ENCODE peak calls at places on chromosomes 7 and 10, in seven cellular contexts. One of them, this sample, is unnamed. For H3K9me3, the result is how much of the 10 kb centered on the place peaks cover.

GRCh38 chr10:34954142-34954541 is 136.0 kb downstream of the CUL2 start:
- DNase-seq in IMR-90: no peak
- DNase-seq in right atrium auricular region: no peak
- DNase-seq in PC-9: peak
- DNase-seq in fibroblast of lung: no peak
- DNase-seq in WERI-Rb-1: no peak
- DNase-seq in suprapubic skin: peak
- DNase-seq in this sample: peak

GRCh38 chr7:50206521-50207250 is 97.8 kb upstream of the IKZF1 start:
- DNase-seq in PC-9: no peak
- DNase-seq in fibroblast of lung: no peak
- DNase-seq in IMR-90: no peak
- DNase-seq in WERI-Rb-1: no peak
- DNase-seq in right atrium auricular region: no peak
- DNase-seq in suprapubic skin: no peak
- DNase-seq in this sample: no peak

GRCh38 chr7:20314216-20314615 is 16.5 kb upstream of the ITGB8 start:
- DNase-seq in IMR-90: no peak
- DNase-seq in fibroblast of lung: no peak
- DNase-seq in right atrium auricular region: no peak
- DNase-seq in WERI-Rb-1: no peak
- DNase-seq in PC-9: no peak
- DNase-seq in suprapubic skin: no peak
- DNase-seq in this sample: no peak

GRCh38 chr10:133336131-133337078 is at the start of gene CALY:
- DNase-seq in fibroblast of lung: no peak
- DNase-seq in IMR-90: no peak
- DNase-seq in WERI-Rb-1: peak
- DNase-seq in PC-9: no peak
- DNase-seq in right atrium auricular region: no peak
- DNase-seq in suprapubic skin: no peak
- DNase-seq in this sample: no peak

GRCh38 chr10:123119081-123119480 is 16.7 kb upstream of the HMX3 start:
- DNase-seq in suprapubic skin: no peak
- DNase-seq in WERI-Rb-1: no peak
- DNase-seq in right atrium auricular region: no peak
- DNase-seq in fibroblast of lung: no peak
- DNase-seq in PC-9: no peak
- DNase-seq in IMR-90: no peak
- DNase-seq in this sample: no peak

GRCh38 chr7:42144253-42145002 is 92.6 kb downstream of the GLI3 start:
- DNase-seq in fibroblast of lung: peak
- DNase-seq in IMR-90: peak
- DNase-seq in PC-9: no peak
- DNase-seq in right atrium auricular region: no peak
- DNase-seq in WERI-Rb-1: no peak
- DNase-seq in suprapubic skin: no peak
- DNase-seq in this sample: no peak

GRCh38 chr10:51171946-51172345 is 97.7 kb downstream of the PRKG1 start:
- DNase-seq in PC-9: peak
- DNase-seq in IMR-90: peak
- DNase-seq in right atrium auricular region: no peak
- DNase-seq in WERI-Rb-1: no peak
- DNase-seq in fibroblast of lung: peak
- DNase-seq in suprapubic skin: no peak
- DNase-seq in this sample: no peak

GRCh38 chr10:16941865-16942264 is 124.6 kb upstream of the RSU1 start:
- DNase-seq in PC-9: no peak
- DNase-seq in WERI-Rb-1: no peak
- DNase-seq in fibroblast of lung: peak
- DNase-seq in IMR-90: no peak
- DNase-seq in right atrium auricular region: no peak
- DNase-seq in suprapubic skin: no peak
- DNase-seq in this sample: no peak

GRCh38 chr7:78179211-78179610 is 380.6 kb downstream of the PHTF2 start:
- DNase-seq in fibroblast of lung: no peak
- DNase-seq in PC-9: no peak
- DNase-seq in IMR-90: no peak
- DNase-seq in WERI-Rb-1: no peak
- DNase-seq in suprapubic skin: no peak
- DNase-seq in right atrium auricular region: no peak
- DNase-seq in this sample: no peak

GRCh38 chr7:129959480-129960332 is 6.9 kb upstream of the UBE2H start:
- DNase-seq in PC-9: peak
- DNase-seq in right atrium auricular region: no peak
- DNase-seq in WERI-Rb-1: no peak
- DNase-seq in suprapubic skin: no peak
- DNase-seq in IMR-90: no peak
- DNase-seq in fibroblast of lung: no peak
- DNase-seq in this sample: no peak

GRCh38 chr7:31825576-31825975 is 138.6 kb downstream of the PPP1R17 start:
- DNase-seq in fibroblast of lung: no peak
- DNase-seq in IMR-90: no peak
- DNase-seq in PC-9: no peak
- DNase-seq in WERI-Rb-1: no peak
- DNase-seq in right atrium auricular region: no peak
- DNase-seq in suprapubic skin: no peak
- DNase-seq in this sample: no peak

GRCh38 chr10:68562666-68563522 is 2.8 kb downstream of the TET1 start:
- DNase-seq in suprapubic skin: no peak
- DNase-seq in fibroblast of lung: peak
- DNase-seq in PC-9: no peak
- DNase-seq in WERI-Rb-1: no peak
- DNase-seq in right atrium auricular region: no peak
- DNase-seq in IMR-90: peak
- DNase-seq in this sample: no peak

GRCh38 chr7:154946166-154946565 is 56.8 kb downstream of the PAXIP1 start:
- DNase-seq in fibroblast of lung: no peak
- DNase-seq in PC-9: no peak
- DNase-seq in suprapubic skin: no peak
- DNase-seq in WERI-Rb-1: no peak
- DNase-seq in right atrium auricular region: no peak
- DNase-seq in IMR-90: no peak
- DNase-seq in this sample: no peak

GRCh38 chr10:33151344-33151864 is 183.1 kb downstream of the NRP1 start:
- DNase-seq in fibroblast of lung: no peak
- DNase-seq in suprapubic skin: no peak
- DNase-seq in IMR-90: no peak
- DNase-seq in WERI-Rb-1: no peak
- DNase-seq in right atrium auricular region: peak
- DNase-seq in PC-9: no peak
- DNase-seq in this sample: no peak

GRCh38 chr7:30723776-30724175 is 28.2 kb upstream of the INMT start:
- DNase-seq in PC-9: no peak
- DNase-seq in IMR-90: no peak
- DNase-seq in WERI-Rb-1: peak
- DNase-seq in right atrium auricular region: no peak
- DNase-seq in suprapubic skin: no peak
- DNase-seq in fibroblast of lung: no peak
- DNase-seq in this sample: no peak

GRCh38 chr7:5670173-5670933 is 111.1 kb downstream of the RNF216 start:
- DNase-seq in WERI-Rb-1: no peak
- DNase-seq in suprapubic skin: no peak
- DNase-seq in right atrium auricular region: no peak
- DNase-seq in PC-9: no peak
- DNase-seq in fibroblast of lung: no peak
- DNase-seq in IMR-90: peak
- DNase-seq in this sample: no peak

GRCh38 chr7:148185050-148185449 is 405.5 kb upstream of the C7orf33 start:
- DNase-seq in PC-9: no peak
- DNase-seq in IMR-90: no peak
- DNase-seq in fibroblast of lung: no peak
- DNase-seq in right atrium auricular region: no peak
- DNase-seq in WERI-Rb-1: no peak
- DNase-seq in suprapubic skin: no peak
- DNase-seq in this sample: no peak

GRCh38 chr10:27794157-27794556 is 48.5 kb upstream of the MKX start:
- DNase-seq in suprapubic skin: no peak
- DNase-seq in fibroblast of lung: peak
- DNase-seq in PC-9: no peak
- DNase-seq in IMR-90: peak
- DNase-seq in right atrium auricular region: no peak
- DNase-seq in WERI-Rb-1: no peak
- DNase-seq in this sample: no peak

GRCh38 chr10:17003151-17003550 is 126.5 kb downstream of the CUBN start:
- DNase-seq in PC-9: no peak
- DNase-seq in fibroblast of lung: peak
- DNase-seq in suprapubic skin: no peak
- DNase-seq in right atrium auricular region: no peak
- DNase-seq in IMR-90: peak
- DNase-seq in WERI-Rb-1: no peak
- DNase-seq in this sample: no peak

GRCh38 chr7:155811895-155812761 is at the start of gene SHH:
- DNase-seq in IMR-90: peak
- DNase-seq in right atrium auricular region: no peak
- DNase-seq in WERI-Rb-1: no peak
- DNase-seq in PC-9: no peak
- DNase-seq in fibroblast of lung: peak
- DNase-seq in suprapubic skin: no peak
- DNase-seq in this sample: no peak

GRCh38 chr7:112089551-112089950 is 116.6 kb downstream of the DOCK4 start:
- DNase-seq in suprapubic skin: no peak
- DNase-seq in WERI-Rb-1: no peak
- DNase-seq in fibroblast of lung: no peak
- DNase-seq in IMR-90: no peak
- DNase-seq in PC-9: no peak
- DNase-seq in right atrium auricular region: no peak
- DNase-seq in this sample: no peak

GRCh38 chr10:79382491-79382941 is 35.2 kb downstream of the PPIF start:
- DNase-seq in suprapubic skin: peak
- DNase-seq in WERI-Rb-1: peak
- DNase-seq in PC-9: no peak
- DNase-seq in IMR-90: no peak
- DNase-seq in fibroblast of lung: no peak
- DNase-seq in right atrium auricular region: peak
- DNase-seq in this sample: peak
- TF ChIP-seq CTCF in suprapubic skin: no peak
- TF ChIP-seq CTCF in WERI-Rb-1: no peak
- TF ChIP-seq CTCF in PC-9: no peak
- TF ChIP-seq CTCF in IMR-90: no peak
- TF ChIP-seq CTCF in fibroblast of lung: no peak
- TF ChIP-seq CTCF in right atrium auricular region: no peak
- TF ChIP-seq CTCF in this sample: no peak

DNA sequence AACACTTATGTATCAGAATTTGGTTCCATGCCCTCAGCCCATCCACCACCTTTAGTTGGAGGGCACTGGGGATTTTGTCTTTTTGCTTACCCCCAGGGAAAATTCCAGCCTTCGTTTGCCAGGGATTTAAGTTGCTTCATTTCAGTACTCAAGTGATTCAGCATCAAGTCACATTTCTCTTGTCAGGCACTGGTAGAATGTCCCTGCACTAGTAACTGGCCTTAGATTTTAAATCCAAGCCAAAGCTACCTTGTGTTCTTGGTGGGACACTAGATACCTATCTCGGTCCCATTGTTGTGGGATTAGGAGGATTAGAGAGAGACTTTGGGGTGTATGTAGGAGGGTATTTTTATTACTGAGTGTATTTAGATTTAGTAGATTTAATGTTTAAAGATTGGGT is 613.1 kb downstream of the SUGCT start:
- DNase-seq in IMR-90: peak
- DNase-seq in suprapubic skin: no peak
- DNase-seq in WERI-Rb-1: no peak
- DNase-seq in PC-9: no peak
- DNase-seq in fibroblast of lung: peak
- DNase-seq in right atrium auricular region: no peak
- DNase-seq in this sample: no peak
- H3K27ac ChIP-seq in IMR-90: no peak
- H3K27ac ChIP-seq in suprapubic skin: no peak
- H3K27ac ChIP-seq in WERI-Rb-1: peak
- H3K27ac ChIP-seq in PC-9: no peak
- H3K27ac ChIP-seq in fibroblast of lung: no peak
- H3K27ac ChIP-seq in right atrium auricular region: no peak
- H3K27ac ChIP-seq in this sample: no peak

GRCh38 chr10:130392031-130392430 is 255.8 kb downstream of the GLRX3 start:
- DNase-seq in WERI-Rb-1: no peak
- DNase-seq in PC-9: no peak
- DNase-seq in IMR-90: no peak
- DNase-seq in fibroblast of lung: no peak
- DNase-seq in right atrium auricular region: peak
- DNase-seq in suprapubic skin: no peak
- DNase-seq in this sample: no peak
- H3K9me3 ChIP-seq in WERI-Rb-1: under half
- H3K9me3 ChIP-seq in PC-9: under half
- H3K9me3 ChIP-seq in IMR-90: under half
- H3K9me3 ChIP-seq in fibroblast of lung: under half
- H3K9me3 ChIP-seq in right atrium auricular region: under half
- H3K9me3 ChIP-seq in suprapubic skin: under half
- H3K9me3 ChIP-seq in this sample: under half

DNA sequence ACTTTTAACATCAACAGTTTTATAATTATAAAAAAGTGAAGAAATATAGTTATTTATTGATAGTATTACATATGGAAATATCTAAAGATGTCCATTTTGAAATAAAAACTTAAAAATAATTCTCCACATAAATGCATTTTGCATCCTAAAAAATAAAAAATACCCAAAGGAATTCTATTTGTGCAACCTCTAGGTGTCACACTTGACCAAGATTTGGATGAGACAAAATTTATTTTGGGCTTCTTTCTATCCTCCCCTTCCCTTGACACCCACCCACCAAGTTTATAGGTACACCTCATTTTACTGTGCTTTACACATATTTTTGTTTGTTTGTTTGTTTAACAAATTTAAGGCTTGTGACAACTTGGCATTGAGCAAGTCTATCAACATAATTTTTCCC is 3.3 kb upstream of the THSD7A start:
- DNase-seq in fibroblast of lung: peak
- DNase-seq in IMR-90: peak
- DNase-seq in WERI-Rb-1: no peak
- DNase-seq in right atrium auricular region: no peak
- DNase-seq in PC-9: no peak
- DNase-seq in suprapubic skin: no peak
- DNase-seq in this sample: no peak
- TF ChIP-seq CTCF in fibroblast of lung: peak
- TF ChIP-seq CTCF in IMR-90: peak
- TF ChIP-seq CTCF in WERI-Rb-1: no peak
- TF ChIP-seq CTCF in right atrium auricular region: no peak
- TF ChIP-seq CTCF in PC-9: peak
- TF ChIP-seq CTCF in suprapubic skin: no peak
- TF ChIP-seq CTCF in this sample: peak

DNA sequence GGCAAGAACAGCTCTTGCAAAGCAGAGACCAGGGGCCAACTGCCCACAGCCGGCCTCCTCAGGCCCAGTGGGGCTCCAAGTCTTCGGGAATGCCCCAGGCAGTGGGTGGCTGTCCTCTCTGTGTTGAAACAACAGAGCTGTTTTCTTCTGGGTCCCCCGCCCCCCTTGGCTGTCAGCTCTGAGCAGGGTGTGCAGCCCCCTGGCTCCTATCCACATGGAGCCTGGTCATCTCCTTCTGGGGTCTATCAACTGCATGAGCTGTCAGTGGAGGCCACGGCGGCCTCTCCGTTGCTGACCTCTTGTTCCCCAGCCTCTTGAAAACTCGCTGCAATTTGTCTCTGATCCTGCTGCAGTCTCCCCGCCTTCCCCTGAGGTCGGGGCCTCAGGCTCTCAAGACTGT is 333.3 kb downstream of the RPS24 start:
- DNase-seq in IMR-90: no peak
- DNase-seq in PC-9: no peak
- DNase-seq in suprapubic skin: no peak
- DNase-seq in WERI-Rb-1: no peak
- DNase-seq in fibroblast of lung: peak
- DNase-seq in right atrium auricular region: no peak
- DNase-seq in this sample: no peak
- H3K27ac ChIP-seq in IMR-90: no peak
- H3K27ac ChIP-seq in PC-9: no peak
- H3K27ac ChIP-seq in suprapubic skin: no peak
- H3K27ac ChIP-seq in WERI-Rb-1: no peak
- H3K27ac ChIP-seq in fibroblast of lung: no peak
- H3K27ac ChIP-seq in right atrium auricular region: no peak
- H3K27ac ChIP-seq in this sample: no peak

GRCh38 chr7:158240801-158241200 is 346.8 kb downstream of the PTPRN2 start:
- DNase-seq in PC-9: no peak
- DNase-seq in WERI-Rb-1: no peak
- DNase-seq in fibroblast of lung: no peak
- DNase-seq in suprapubic skin: no peak
- DNase-seq in right atrium auricular region: no peak
- DNase-seq in IMR-90: no peak
- DNase-seq in this sample: no peak
- H3K9me3 ChIP-seq in PC-9: under half
- H3K9me3 ChIP-seq in WERI-Rb-1: under half
- H3K9me3 ChIP-seq in fibroblast of lung: under half
- H3K9me3 ChIP-seq in suprapubic skin: under half
- H3K9me3 ChIP-seq in right atrium auricular region: under half
- H3K9me3 ChIP-seq in IMR-90: under half
- H3K9me3 ChIP-seq in this sample: under half